ENCODE peak calls at places on chromosomes 1 and 21, in ten cellular contexts. One of them, this sample, is unnamed.
A peak's percentile ranks its signal among the peaks of the same experiment; 100 is the strongest.

GRCh38 chr1:115796897-115797296 is 28.4 kb upstream of the CASQ2 start:
- DNase-seq in transverse colon: no peak
- DNase-seq in GM12878: no peak
- DNase-seq in stomach: no peak
- DNase-seq in sigmoid colon: no peak
- DNase-seq in SK-N-SH: no peak
- DNase-seq in upper lobe of left lung: no peak
- DNase-seq in HepG2: no peak
- DNase-seq in ovary: no peak
- DNase-seq in K562: no peak
- DNase-seq in this sample: no peak

GRCh38 chr1:31007462-31007991 is 58.0 kb downstream of the PUM1 start:
- DNase-seq in K562: no peak
- DNase-seq in sigmoid colon: no peak
- DNase-seq in ovary: no peak
- DNase-seq in GM12878: no peak
- DNase-seq in SK-N-SH: no peak
- DNase-seq in transverse colon: no peak
- DNase-seq in stomach: no peak
- DNase-seq in HepG2: no peak
- DNase-seq in upper lobe of left lung: no peak
- DNase-seq in this sample: no peak

GRCh38 chr1:168783424-168783823 is 54.4 kb upstream of the DPT start:
- DNase-seq in K562: no peak
- DNase-seq in transverse colon: no peak
- DNase-seq in ovary: no peak
- DNase-seq in GM12878: no peak
- DNase-seq in sigmoid colon: no peak
- DNase-seq in HepG2: no peak
- DNase-seq in SK-N-SH: no peak
- DNase-seq in stomach: no peak
- DNase-seq in upper lobe of left lung: no peak
- DNase-seq in this sample: no peak

GRCh38 chr1:38465463-38465862 is 394.1 kb downstream of the RRAGC start:
- DNase-seq in sigmoid colon: no peak
- DNase-seq in HepG2: no peak
- DNase-seq in K562: no peak
- DNase-seq in upper lobe of left lung: no peak
- DNase-seq in transverse colon: no peak
- DNase-seq in SK-N-SH: no peak
- DNase-seq in stomach: no peak
- DNase-seq in ovary: no peak
- DNase-seq in GM12878: no peak
- DNase-seq in this sample: no peak

GRCh38 chr21:46191257-46191685 is 7.0 kb upstream of the SPATC1L start:
- DNase-seq in sigmoid colon: peak; percentile 82
- DNase-seq in SK-N-SH: peak; percentile 28
- DNase-seq in transverse colon: no peak
- DNase-seq in stomach: peak; percentile 21
- DNase-seq in ovary: peak; percentile 51
- DNase-seq in upper lobe of left lung: no peak
- DNase-seq in HepG2: no peak
- DNase-seq in K562: peak; percentile 48
- DNase-seq in GM12878: no peak
- DNase-seq in this sample: peak; percentile 82

GRCh38 chr1:115642168-115643072 is 650 bp downstream of the VANGL1 start:
- DNase-seq in transverse colon: peak; percentile 69
- DNase-seq in SK-N-SH: peak; percentile 83
- DNase-seq in GM12878: peak; percentile 28
- DNase-seq in upper lobe of left lung: peak; percentile 91
- DNase-seq in HepG2: peak; percentile 35
- DNase-seq in K562: peak; percentile 68
- DNase-seq in sigmoid colon: peak; percentile 75
- DNase-seq in ovary: peak; percentile 59
- DNase-seq in stomach: peak; percentile 64
- DNase-seq in this sample: no peak

GRCh38 chr1:178134061-178134460 is 40.2 kb downstream of the RASAL2 start:
- DNase-seq in transverse colon: no peak
- DNase-seq in GM12878: no peak
- DNase-seq in sigmoid colon: no peak
- DNase-seq in stomach: no peak
- DNase-seq in SK-N-SH: no peak
- DNase-seq in ovary: no peak
- DNase-seq in K562: no peak
- DNase-seq in HepG2: no peak
- DNase-seq in upper lobe of left lung: no peak
- DNase-seq in this sample: no peak

GRCh38 chr1:11862890-11863289 is 4.1 kb upstream of the NPPB start:
- DNase-seq in HepG2: no peak
- DNase-seq in ovary: no peak
- DNase-seq in stomach: no peak
- DNase-seq in K562: no peak
- DNase-seq in upper lobe of left lung: no peak
- DNase-seq in GM12878: no peak
- DNase-seq in sigmoid colon: no peak
- DNase-seq in transverse colon: no peak
- DNase-seq in SK-N-SH: no peak
- DNase-seq in this sample: no peak

GRCh38 chr1:28339551-28339950 is 10.7 kb downstream of the MED18 start:
- DNase-seq in sigmoid colon: peak; percentile 42
- DNase-seq in transverse colon: no peak
- DNase-seq in ovary: no peak
- DNase-seq in upper lobe of left lung: no peak
- DNase-seq in GM12878: no peak
- DNase-seq in K562: no peak
- DNase-seq in stomach: no peak
- DNase-seq in SK-N-SH: no peak
- DNase-seq in HepG2: no peak
- DNase-seq in this sample: no peak

GRCh38 chr1:186828612-186829542 is at the start of gene PLA2G4A:
- DNase-seq in HepG2: no peak
- DNase-seq in GM12878: no peak
- DNase-seq in K562: peak; percentile 2
- DNase-seq in stomach: peak; percentile 38
- DNase-seq in sigmoid colon: peak; percentile 70
- DNase-seq in ovary: peak; percentile 49
- DNase-seq in upper lobe of left lung: no peak
- DNase-seq in transverse colon: peak; percentile 51
- DNase-seq in SK-N-SH: no peak
- DNase-seq in this sample: no peak

GRCh38 chr1:162697140-162697895 is 65.1 kb downstream of the DDR2 start:
- DNase-seq in HepG2: no peak
- DNase-seq in sigmoid colon: no peak
- DNase-seq in ovary: no peak
- DNase-seq in upper lobe of left lung: no peak
- DNase-seq in transverse colon: no peak
- DNase-seq in GM12878: no peak
- DNase-seq in SK-N-SH: no peak
- DNase-seq in stomach: no peak
- DNase-seq in K562: no peak
- DNase-seq in this sample: no peak

GRCh38 chr1:81967957-81968356 is 167.2 kb downstream of the ADGRL2 start:
- DNase-seq in GM12878: no peak
- DNase-seq in stomach: no peak
- DNase-seq in sigmoid colon: no peak
- DNase-seq in HepG2: peak; percentile 4
- DNase-seq in SK-N-SH: no peak
- DNase-seq in upper lobe of left lung: no peak
- DNase-seq in transverse colon: no peak
- DNase-seq in ovary: no peak
- DNase-seq in K562: no peak
- DNase-seq in this sample: no peak

GRCh38 chr1:17161137-17161700 is 42.0 kb upstream of the PADI2 start:
- DNase-seq in stomach: no peak
- DNase-seq in upper lobe of left lung: no peak
- DNase-seq in HepG2: no peak
- DNase-seq in SK-N-SH: no peak
- DNase-seq in ovary: no peak
- DNase-seq in GM12878: no peak
- DNase-seq in transverse colon: no peak
- DNase-seq in sigmoid colon: no peak
- DNase-seq in K562: peak; percentile 41
- DNase-seq in this sample: no peak

GRCh38 chr1:50973875-50974617 is 4.0 kb downstream of the CDKN2C start:
- DNase-seq in upper lobe of left lung: no peak
- DNase-seq in sigmoid colon: no peak
- DNase-seq in ovary: no peak
- DNase-seq in GM12878: no peak
- DNase-seq in transverse colon: no peak
- DNase-seq in stomach: no peak
- DNase-seq in K562: peak; percentile 65
- DNase-seq in SK-N-SH: no peak
- DNase-seq in HepG2: no peak
- DNase-seq in this sample: no peak

GRCh38 chr1:235030919-235031596 is 97.6 kb downstream of the TOMM20 start:
- DNase-seq in GM12878: no peak
- DNase-seq in upper lobe of left lung: no peak
- DNase-seq in sigmoid colon: peak; percentile 22
- DNase-seq in stomach: no peak
- DNase-seq in K562: no peak
- DNase-seq in transverse colon: no peak
- DNase-seq in HepG2: no peak
- DNase-seq in ovary: no peak
- DNase-seq in SK-N-SH: no peak
- DNase-seq in this sample: peak; percentile 11

GRCh38 chr1:162541619-162542141 is 19.8 kb upstream of the UAP1 start:
- DNase-seq in ovary: peak; percentile 47
- DNase-seq in transverse colon: peak; percentile 53
- DNase-seq in sigmoid colon: peak; percentile 91
- DNase-seq in K562: no peak
- DNase-seq in SK-N-SH: no peak
- DNase-seq in HepG2: no peak
- DNase-seq in GM12878: no peak
- DNase-seq in upper lobe of left lung: no peak
- DNase-seq in stomach: no peak
- DNase-seq in this sample: peak; percentile 77

GRCh38 chr1:235342471-235342870 is 14.1 kb downstream of the GGPS1 start:
- DNase-seq in sigmoid colon: no peak
- DNase-seq in SK-N-SH: no peak
- DNase-seq in ovary: no peak
- DNase-seq in GM12878: no peak
- DNase-seq in HepG2: no peak
- DNase-seq in transverse colon: no peak
- DNase-seq in K562: no peak
- DNase-seq in upper lobe of left lung: no peak
- DNase-seq in stomach: no peak
- DNase-seq in this sample: no peak

GRCh38 chr21:44699502-44700001 is 2.6 kb downstream of the KRTAP10-12 start:
- DNase-seq in sigmoid colon: no peak
- DNase-seq in transverse colon: no peak
- DNase-seq in stomach: no peak
- DNase-seq in HepG2: no peak
- DNase-seq in ovary: no peak
- DNase-seq in upper lobe of left lung: peak; percentile 50
- DNase-seq in K562: no peak
- DNase-seq in GM12878: no peak
- DNase-seq in SK-N-SH: peak; percentile 32
- DNase-seq in this sample: no peak
- TF ChIP-seq EP300 in sigmoid colon: no peak
- TF ChIP-seq EP300 in transverse colon: no peak
- TF ChIP-seq EP300 in stomach: no peak
- TF ChIP-seq EP300 in HepG2: no peak
- TF ChIP-seq EP300 in ovary: no peak
- TF ChIP-seq EP300 in upper lobe of left lung: no peak
- TF ChIP-seq EP300 in K562: no peak
- TF ChIP-seq EP300 in GM12878: no peak
- TF ChIP-seq EP300 in SK-N-SH: no peak
- TF ChIP-seq EP300 in this sample: no peak

GRCh38 chr1:66938618-66939017 is 13.8 kb downstream of the MIER1 start:
- DNase-seq in transverse colon: no peak
- DNase-seq in ovary: no peak
- DNase-seq in SK-N-SH: no peak
- DNase-seq in GM12878: no peak
- DNase-seq in stomach: no peak
- DNase-seq in upper lobe of left lung: no peak
- DNase-seq in HepG2: peak; percentile 7
- DNase-seq in sigmoid colon: no peak
- DNase-seq in K562: no peak
- DNase-seq in this sample: no peak
- H3K4me1 ChIP-seq in transverse colon: peaks cover 83% of the 10 kb centered on the region
- H3K4me1 ChIP-seq in ovary: peaks cover 5% of the 10 kb centered on the region
- H3K4me1 ChIP-seq in SK-N-SH: peaks cover 20% of the 10 kb centered on the region
- H3K4me1 ChIP-seq in GM12878: peaks cover 2% of the 10 kb centered on the region
- H3K4me1 ChIP-seq in stomach: peaks cover 85% of the 10 kb centered on the region
- H3K4me1 ChIP-seq in upper lobe of left lung: peaks cover 64% of the 10 kb centered on the region
- H3K4me1 ChIP-seq in HepG2: peaks cover 79% of the 10 kb centered on the region
- H3K4me1 ChIP-seq in sigmoid colon: peaks cover 15% of the 10 kb centered on the region
- H3K4me1 ChIP-seq in K562: peaks cover 14% of the 10 kb centered on the region
- H3K4me1 ChIP-seq in this sample: peaks cover 13% of the 10 kb centered on the region

GRCh38 chr1:160483505-160484185 is 39.4 kb downstream of the SLAMF6 start:
- DNase-seq in upper lobe of left lung: no peak
- DNase-seq in transverse colon: no peak
- DNase-seq in K562: no peak
- DNase-seq in stomach: no peak
- DNase-seq in GM12878: no peak
- DNase-seq in ovary: no peak
- DNase-seq in SK-N-SH: no peak
- DNase-seq in HepG2: no peak
- DNase-seq in sigmoid colon: no peak
- DNase-seq in this sample: no peak

GRCh38 chr1:160481979-160482596 is 41.0 kb downstream of the SLAMF6 start:
- DNase-seq in SK-N-SH: no peak
- DNase-seq in upper lobe of left lung: no peak
- DNase-seq in ovary: no peak
- DNase-seq in HepG2: no peak
- DNase-seq in stomach: no peak
- DNase-seq in GM12878: no peak
- DNase-seq in sigmoid colon: no peak
- DNase-seq in transverse colon: no peak
- DNase-seq in K562: no peak
- DNase-seq in this sample: no peak

GRCh38 chr1:160488347-160489058 is 34.6 kb downstream of the SLAMF6 start:
- DNase-seq in sigmoid colon: no peak
- DNase-seq in K562: no peak
- DNase-seq in GM12878: peak; percentile 37
- DNase-seq in HepG2: no peak
- DNase-seq in upper lobe of left lung: no peak
- DNase-seq in SK-N-SH: no peak
- DNase-seq in transverse colon: no peak
- DNase-seq in ovary: no peak
- DNase-seq in stomach: no peak
- DNase-seq in this sample: no peak

GRCh38 chr1:160489513-160490261 is 33.4 kb downstream of the SLAMF6 start:
- DNase-seq in HepG2: no peak
- DNase-seq in sigmoid colon: no peak
- DNase-seq in K562: peak; percentile 9
- DNase-seq in GM12878: no peak
- DNase-seq in upper lobe of left lung: no peak
- DNase-seq in ovary: no peak
- DNase-seq in SK-N-SH: no peak
- DNase-seq in stomach: no peak
- DNase-seq in transverse colon: no peak
- DNase-seq in this sample: no peak

GRCh38 chr1:160486453-160486852 is 36.6 kb downstream of the SLAMF6 start:
- DNase-seq in ovary: no peak
- DNase-seq in K562: no peak
- DNase-seq in HepG2: no peak
- DNase-seq in sigmoid colon: no peak
- DNase-seq in upper lobe of left lung: no peak
- DNase-seq in GM12878: no peak
- DNase-seq in stomach: no peak
- DNase-seq in SK-N-SH: no peak
- DNase-seq in transverse colon: no peak
- DNase-seq in this sample: no peak
- H3K27me3 ChIP-seq in ovary: no peaks in the 10 kb centered on the region
- H3K27me3 ChIP-seq in K562: no peaks in the 10 kb centered on the region
- H3K27me3 ChIP-seq in HepG2: no peaks in the 10 kb centered on the region
- H3K27me3 ChIP-seq in sigmoid colon: no peaks in the 10 kb centered on the region
- H3K27me3 ChIP-seq in upper lobe of left lung: no peaks in the 10 kb centered on the region
- H3K27me3 ChIP-seq in GM12878: no peaks in the 10 kb centered on the region
- H3K27me3 ChIP-seq in stomach: no peaks in the 10 kb centered on the region
- H3K27me3 ChIP-seq in SK-N-SH: no peaks in the 10 kb centered on the region
- H3K27me3 ChIP-seq in transverse colon: no peaks in the 10 kb centered on the region
- H3K27me3 ChIP-seq in this sample: no peaks in the 10 kb centered on the region

GRCh38 chr1:9135145-9135836 is 6.4 kb upstream of the GPR157 start:
- DNase-seq in ovary: no peak
- DNase-seq in K562: no peak
- DNase-seq in HepG2: no peak
- DNase-seq in GM12878: peak; percentile 67
- DNase-seq in stomach: no peak
- DNase-seq in sigmoid colon: no peak
- DNase-seq in SK-N-SH: no peak
- DNase-seq in transverse colon: no peak
- DNase-seq in upper lobe of left lung: no peak
- DNase-seq in this sample: no peak
- TF ChIP-seq EP300 in ovary: no peak
- TF ChIP-seq EP300 in K562: no peak
- TF ChIP-seq EP300 in HepG2: no peak
- TF ChIP-seq EP300 in GM12878: no peak
- TF ChIP-seq EP300 in stomach: no peak
- TF ChIP-seq EP300 in sigmoid colon: no peak
- TF ChIP-seq EP300 in SK-N-SH: no peak
- TF ChIP-seq EP300 in transverse colon: no peak
- TF ChIP-seq EP300 in upper lobe of left lung: no peak
- TF ChIP-seq EP300 in this sample: no peak

This sample was measured in suprapubic skin.